ENCODE peak calls at places on chromosomes 13 and 19, in six cellular contexts. V, J, Y, O, W and X are unnamed samples.

GRCh38 chr13:27792393-27793218 is at the start of gene GSX1:
- DNase-seq in J (peak; percentile 13), Y (peak; percentile 63), O (peak; percentile 70), V (peak; percentile 21), W (peak; percentile 52), X (peak; percentile 72)

GRCh38 chr13:40070357-40070756 is 414.9 kb downstream of the COG6 start:
- DNase-seq in W (no peak), J (no peak), V (no peak), O (no peak), Y (no peak), X (no peak)

GRCh38 chr13:71866173-71867091 is 572 bp downstream of the DACH1 start:
- DNase-seq in V (no peak), J (no peak), Y (no peak), O (peak; percentile 37), W (peak; percentile 24), X (peak; percentile 31)

GRCh38 chr19:2320939-2321338 is 7.4 kb downstream of the LSM7 start:
- DNase-seq in Y (no peak), V (no peak), J (no peak), O (no peak), W (no peak), X (no peak)

GRCh38 chr13:29428310-29428991 is 167.0 kb downstream of the SLC7A1 start:
- DNase-seq in W (no peak), J (no peak), Y (peak; percentile 25), V (no peak), O (peak; percentile 60), X (no peak)

GRCh38 chr13:110981379-110981778 is 66.5 kb upstream of the ANKRD10 start:
- DNase-seq in V (peak; percentile 74), J (no peak), Y (no peak), O (no peak), W (no peak), X (no peak)

GRCh38 chr19:16628984-16629691 is 1.1 kb upstream of the MED26 start:
- DNase-seq in O (peak; percentile 65), Y (no peak), W (peak; percentile 65), V (peak; percentile 58), J (no peak), X (peak; percentile 48)

GRCh38 chr13:114108894-114109293 is 23.5 kb downstream of the RASA3 start:
- DNase-seq in J (no peak), W (peak; percentile 6), Y (no peak), V (no peak), O (peak; percentile 17), X (no peak)

GRCh38 chr13:38417727-38418126 is 68.1 kb downstream of the UFM1 start:
- DNase-seq in J (no peak), V (peak; percentile 30), Y (no peak), W (no peak), O (no peak), X (no peak)

GRCh38 chr13:107216046-107216715 is 648.2 kb upstream of the ARGLU1 start:
- DNase-seq in W (no peak), J (no peak), V (no peak), O (no peak), Y (no peak), X (no peak)

GRCh38 chr19:34662919-34663318 is 14.0 kb downstream of the SCGB2B2 start:
- DNase-seq in W (no peak), J (no peak), V (peak; percentile 62), O (no peak), Y (peak; percentile 19), X (no peak)

GRCh38 chr19:6429419-6430221 is 3.9 kb downstream of the SLC25A41 start:
- DNase-seq in V (peak; percentile 57), W (no peak), O (no peak), J (no peak), Y (no peak), X (no peak)

GRCh38 chr19:45468803-45469131 is 971 bp downstream of the FOSB start:
- DNase-seq in V (no peak), O (no peak), Y (no peak), J (no peak), W (no peak), X (peak; percentile 41)

GRCh38 chr13:73411067-73411809 is 352.4 kb downstream of the KLF5 start:
- DNase-seq in O (no peak), J (no peak), Y (no peak), W (no peak), V (no peak), X (no peak)

GRCh38 chr13:99777873-99778272 is 193.7 kb downstream of the ZIC5 start:
- DNase-seq in O (no peak), J (no peak), W (no peak), Y (no peak), V (peak; percentile 23), X (no peak)

GRCh38 chr19:51664131-51664530 is 17.5 kb upstream of the SIGLEC14 start:
- DNase-seq in V (no peak), O (no peak), J (no peak), Y (no peak), W (no peak), X (no peak)

GRCh38 chr13:34104853-34105252 is 286.9 kb downstream of the RFC3 start:
- DNase-seq in J (no peak), W (no peak), V (no peak), Y (no peak), O (peak; percentile 45), X (no peak)

DNA sequence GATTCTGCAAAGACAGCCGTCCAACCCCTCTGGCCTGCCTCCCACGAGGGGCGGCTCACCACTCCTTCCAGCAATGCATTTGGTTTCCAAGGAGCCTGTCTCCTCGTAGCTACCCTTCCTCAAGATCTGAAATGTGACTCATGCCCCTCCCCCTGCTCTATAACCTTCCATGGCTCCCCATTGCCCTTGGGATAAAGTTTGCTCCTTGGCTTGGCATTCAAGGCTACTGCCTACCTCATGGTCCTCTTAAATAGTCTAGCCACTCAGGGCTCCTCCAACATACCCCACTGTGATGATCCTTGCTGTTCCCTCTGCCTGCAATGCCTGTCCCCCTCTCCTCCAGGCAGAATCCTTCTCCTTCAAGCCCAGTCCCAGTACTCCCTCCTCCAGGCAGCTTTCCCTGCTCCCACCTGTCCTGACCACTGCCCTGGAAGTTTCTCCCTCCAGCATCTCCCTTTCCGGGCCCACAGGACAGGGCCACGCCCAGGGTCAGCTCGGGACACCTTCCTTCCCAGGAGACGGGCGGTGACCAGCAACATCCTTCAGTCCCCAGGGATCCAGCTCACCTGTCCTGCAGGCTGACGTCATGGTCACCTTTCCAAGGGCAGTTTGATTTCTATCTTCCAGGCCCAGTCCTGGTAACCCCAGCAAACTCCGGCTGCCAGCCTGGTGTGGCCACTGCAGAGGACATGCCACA is 19.2 kb upstream of the SEMA6B start:
- DNase-seq in O (no peak), Y (no peak), J (no peak), V (no peak), W (no peak), X (no peak)
- TF ChIP-seq EP300 in O (no peak), Y (no peak), J (no peak), V (no peak), W (no peak), X (no peak)

DNA sequence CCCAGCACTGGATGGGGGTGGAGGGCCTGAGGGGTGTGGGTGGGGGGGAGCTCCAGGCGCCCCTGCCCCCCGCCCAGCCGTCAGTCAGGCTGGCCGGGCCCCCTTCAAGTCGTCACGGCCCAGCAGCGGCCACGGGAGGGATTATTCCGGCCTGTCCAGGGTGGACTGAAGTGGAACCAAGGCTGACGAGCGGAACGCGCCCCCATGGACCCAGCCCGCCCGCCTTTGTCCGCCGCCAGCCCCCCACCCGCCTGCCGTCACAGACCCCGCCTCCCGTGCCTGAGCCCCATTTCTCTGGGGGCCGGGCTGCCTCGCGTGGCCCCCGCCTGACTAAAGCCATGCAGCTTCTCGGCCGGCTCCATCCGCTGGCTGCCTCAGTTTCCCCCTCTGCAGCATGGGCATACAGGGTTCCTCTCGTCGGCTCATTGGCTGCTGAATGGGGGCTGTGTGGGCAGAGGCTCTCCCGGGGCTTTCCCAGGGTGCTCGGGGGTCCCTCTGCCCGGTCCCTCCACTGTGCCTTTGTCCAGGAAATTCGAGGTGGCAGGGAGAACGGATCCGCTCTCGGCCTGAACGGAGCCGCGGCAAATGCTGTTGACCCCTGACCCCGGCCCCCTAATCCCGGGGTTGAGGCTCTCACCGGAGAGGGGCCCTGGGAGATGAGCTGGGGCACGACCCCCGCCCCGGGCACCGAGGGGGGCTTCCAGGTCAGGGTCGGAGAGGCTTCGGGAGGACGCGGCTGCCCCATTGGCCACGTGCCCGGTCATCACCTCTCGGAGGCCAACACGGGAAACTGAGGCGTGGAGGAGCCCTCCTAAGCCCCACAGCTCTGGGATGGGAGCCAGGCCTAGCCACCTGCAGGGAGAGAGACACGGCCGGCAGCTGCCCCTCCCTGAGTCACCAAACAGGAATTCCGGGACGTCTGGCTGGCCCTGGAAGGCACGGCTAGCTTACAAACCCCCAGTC is 27.3 kb downstream of the EFNA2 start:
- DNase-seq in W (peak; percentile 41), O (no peak), V (no peak), Y (no peak), J (peak; percentile 88), X (no peak)
- TF ChIP-seq EP300 in W (no peak), O (no peak), V (no peak), Y (no peak), J (no peak), X (no peak)

GRCh38 chr19:49918089-49918488 is 10.9 kb upstream of the ATF5 start:
- DNase-seq in Y (no peak), O (no peak), W (no peak), J (no peak), V (no peak), X (no peak)
- TF ChIP-seq EP300 in Y (no peak), O (no peak), W (no peak), J (no peak), V (no peak), X (no peak)

GRCh38 chr19:42219812-42220750 is at the start of gene ZNF526:
- DNase-seq in V (peak; percentile 99), O (peak; percentile 98), Y (peak; percentile 97), W (peak; percentile 98), J (peak; percentile 100), X (peak; percentile 98)
- TF ChIP-seq EP300 in V (peak; percentile 3), O (no peak), Y (no peak), W (no peak), J (no peak), X (no peak)

GRCh38 chr13:50132937-50133276 is 117.7 kb downstream of the KCNRG start:
- DNase-seq in J (no peak), Y (no peak), V (no peak), O (no peak), W (no peak), X (no peak)
- TF ChIP-seq EP300 in J (no peak), Y (no peak), V (no peak), O (no peak), W (no peak), X (no peak)